ENCODE peak calls at places on chromosomes 1 and 21, in four cellular contexts. M is GM12878, K is K562, T is HepG2. A is an unnamed sample.

GRCh38 chr1:100989306-100990077 is 36.1 kb downstream of the DPH5 start:
- DNase-seq in T (no peak), K (no peak), M (no peak), A (no peak)

GRCh38 chr21:38769253-38769780 is 36.4 kb upstream of the ETS2 start:
- DNase-seq in T (no peak), M (no peak), K (no peak), A (no peak)

GRCh38 chr1:95650631-95651030 is 416.6 kb downstream of the RWDD3 start:
- DNase-seq in K (no peak), M (no peak), T (no peak), A (peak; percentile 2)

GRCh38 chr1:5971471-5972197 is 20.6 kb downstream of the NPHP4 start:
- DNase-seq in T (no peak), M (no peak), K (no peak), A (no peak)

GRCh38 chr1:53413175-53414001 is 45.8 kb upstream of the DMRTB1 start:
- DNase-seq in T (peak; percentile 16), K (no peak), M (peak; percentile 60), A (no peak)

GRCh38 chr1:32703479-32704291 is 1.1 kb upstream of the SYNC start:
- DNase-seq in T (no peak), M (no peak), K (no peak), A (no peak)

GRCh38 chr21:45618287-45618686 is 25.2 kb upstream of the PCBP3 start:
- DNase-seq in T (no peak), M (no peak), K (no peak), A (no peak)

GRCh38 chr21:45309069-45309521 is 21.4 kb upstream of the POFUT2 start:
- DNase-seq in M (no peak), K (peak; percentile 82), T (peak; percentile 69), A (peak; percentile 95)

GRCh38 chr1:85692730-85693314 is 15.4 kb downstream of the ZNHIT6 start:
- DNase-seq in T (peak; percentile 37), K (no peak), M (no peak), A (no peak)

GRCh38 chr1:244049969-244050834 is 881 bp upstream of the ZBTB18 start:
- DNase-seq in T (no peak), K (no peak), M (no peak), A (no peak)

GRCh38 chr1:12180315-12180714 is 13.5 kb downstream of the TNFRSF1B start:
- DNase-seq in M (no peak), K (no peak), T (no peak), A (no peak)

GRCh38 chr1:153260980-153261792 is 1.7 kb downstream of the LORICRIN start:
- DNase-seq in K (peak; percentile 12), T (no peak), M (no peak), A (no peak)

GRCh38 chr1:11838349-11839272 is 9.0 kb downstream of the NPPA start:
- DNase-seq in T (peak; percentile 47), K (peak; percentile 92), M (peak; percentile 2), A (peak; percentile 91)

GRCh38 chr1:26772687-26773086 is 15.1 kb upstream of the PIGV start:
- DNase-seq in T (no peak), M (no peak), K (no peak), A (no peak)

GRCh38 chr1:42146916-42147320 is 6.3 kb upstream of the GUCA2B start:
- DNase-seq in M (no peak), T (peak; percentile 76), K (peak; percentile 76), A (peak; percentile 62)

GRCh38 chr1:176801553-176802020 is 338.6 kb downstream of the PAPPA2 start:
- DNase-seq in K (no peak), T (no peak), M (no peak), A (no peak)

GRCh38 chr1:40855513-40855912 is 6.7 kb downstream of the CITED4 start:
- DNase-seq in M (no peak), T (peak; percentile 22), K (no peak), A (no peak)

GRCh38 chr1:3820316-3820715 is 24.0 kb upstream of the LRRC47 start:
- DNase-seq in T (no peak), K (no peak), M (no peak), A (no peak)

GRCh38 chr21:31128234-31128633 is 90.0 kb upstream of the KRTAP19-8 start:
- DNase-seq in M (no peak), K (no peak), T (no peak), A (no peak)
- TF ChIP-seq BRCA1 in M (no peak), K (no peak), T (no peak), A (no peak)

GRCh38 chr1:16209847-16210407 is 2.5 kb downstream of the ARHGEF19 start:
- DNase-seq in T (no peak), M (no peak), K (no peak), A (no peak)

GRCh38 chr1:16210581-16210980 is 1.9 kb downstream of the ARHGEF19 start:
- DNase-seq in T (no peak), K (no peak), M (no peak), A (no peak)

GRCh38 chr1:16213013-16213412 is 561 bp upstream of the ARHGEF19 start:
- DNase-seq in K (no peak), T (no peak), M (no peak), A (no peak)

GRCh38 chr1:16211824-16212223 is 628 bp downstream of the ARHGEF19 start:
- DNase-seq in K (no peak), M (no peak), T (no peak), A (no peak)

GRCh38 chr1:16212251-16212961 is at the start of gene ARHGEF19:
- DNase-seq in K (no peak), M (no peak), T (no peak), A (peak; percentile 87)
- TF ChIP-seq EP300 in K (no peak), M (no peak), T (no peak), A (peak; percentile 83)

GRCh38 chr1:30244801-30245200 is 478.6 kb downstream of the MATN1 start:
- DNase-seq in M (no peak), K (no peak), T (no peak), A (no peak)
- H3K27me3 ChIP-seq in M (no peaks in the 10 kb centered on the region), K (peaks cover 27% of the 10 kb centered on the region), T (peaks cover 5% of the 10 kb centered on the region), A (no peaks in the 10 kb centered on the region)

DNA sequence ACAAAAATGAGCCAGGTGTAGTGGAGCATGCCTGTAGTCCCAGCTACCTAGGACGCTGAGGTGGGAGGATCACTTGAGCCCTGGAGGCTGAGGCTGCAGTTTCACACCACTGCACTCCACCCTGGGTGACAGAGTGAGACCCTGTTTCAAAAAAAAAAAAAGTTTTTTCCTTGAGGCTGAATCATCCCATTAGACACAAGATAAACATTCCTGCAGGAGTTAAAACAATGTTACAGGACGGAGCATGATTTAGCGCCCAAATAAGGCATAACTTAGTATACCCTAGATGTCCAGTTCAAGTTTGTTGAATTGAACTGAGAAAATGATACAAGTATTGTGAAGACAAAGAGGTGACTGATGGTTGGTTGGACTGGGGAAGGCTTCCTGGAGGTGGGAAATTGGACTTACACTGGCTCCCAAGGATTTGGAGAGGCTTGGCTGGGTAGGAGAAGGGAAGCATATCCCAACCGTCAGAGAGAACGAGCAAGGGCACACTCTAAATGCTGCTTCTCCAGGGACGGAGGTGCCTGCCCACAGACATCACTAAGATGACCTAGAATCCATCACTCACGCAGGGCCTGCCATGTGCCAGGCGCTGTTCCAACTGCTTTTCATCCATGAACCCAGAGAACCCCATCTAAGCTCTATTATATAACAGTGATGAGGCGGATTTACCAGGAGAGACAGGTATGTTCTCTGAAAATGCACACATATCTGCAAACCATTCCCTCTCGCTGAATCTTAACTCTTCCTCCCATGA is 610.6 kb downstream of the KIF26B start:
- DNase-seq in M (no peak), T (peak; percentile 3), K (no peak), A (no peak)
- TF ChIP-seq BRCA1 in M (no peak), T (no peak), K (no peak), A (no peak)

DNA sequence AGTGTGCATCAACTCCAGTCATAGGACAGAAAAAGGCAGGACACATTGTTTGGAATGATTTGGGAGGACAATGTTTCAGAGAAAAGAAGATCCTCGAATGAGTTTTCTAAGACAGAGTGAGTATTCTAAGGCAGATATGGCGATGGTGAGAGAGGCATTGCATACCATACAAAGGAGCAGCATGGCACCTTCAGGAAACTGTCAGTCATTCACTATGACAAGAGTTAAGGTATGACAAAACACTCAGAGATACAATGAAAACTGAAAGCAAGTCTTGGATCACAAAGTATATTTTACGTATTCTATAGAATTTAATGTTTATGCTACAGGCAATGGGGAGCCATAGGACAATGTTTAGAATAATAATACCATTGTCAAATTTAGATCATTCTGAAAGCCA is 337.4 kb upstream of the LYPLAL1 start:
- DNase-seq in K (no peak), T (no peak), M (no peak), A (no peak)
- TF ChIP-seq EP300 in K (no peak), T (no peak), M (no peak), A (no peak)

GRCh38 chr1:156616463-156616862 is 2.8 kb upstream of the HAPLN2 start:
- DNase-seq in T (peak; percentile 81), K (peak; percentile 91), M (no peak), A (no peak)

GRCh38 chr1:156619582-156619955 is 354 bp downstream of the HAPLN2 start:
- DNase-seq in K (no peak), T (no peak), M (no peak), A (no peak)

GRCh38 chr1:156615946-156616345 is 3.3 kb upstream of the HAPLN2 start:
- DNase-seq in K (peak; percentile 12), T (no peak), M (no peak), A (no peak)

GRCh38 chr1:156622581-156623297 is 3.5 kb downstream of the HAPLN2 start:
- DNase-seq in T (no peak), K (no peak), M (no peak), A (no peak)

GRCh38 chr1:156618853-156619581 is at the start of gene HAPLN2:
- DNase-seq in K (peak; percentile 40), T (peak; percentile 38), M (no peak), A (no peak)
- H3K27me3 ChIP-seq in K (no peaks in the 10 kb centered on the region), T (peaks cover 34% of the 10 kb centered on the region), M (peaks cover 10% of the 10 kb centered on the region), A (peaks cover 14% of the 10 kb centered on the region)

GRCh38 chr21:32574946-32575925 is 10.1 kb downstream of the TCP10L start:
- DNase-seq in M (no peak), K (no peak), T (no peak), A (no peak)

GRCh38 chr21:32570456-32570855 is 14.9 kb downstream of the TCP10L start:
- DNase-seq in T (no peak), M (no peak), K (no peak), A (no peak)

GRCh38 chr21:32576011-32576410 is 9.3 kb downstream of the TCP10L start:
- DNase-seq in K (no peak), T (no peak), M (no peak), A (no peak)

GRCh38 chr21:32569261-32570230 is 15.8 kb downstream of the TCP10L start:
- DNase-seq in M (peak; percentile 13), K (peak; percentile 77), T (peak; percentile 77), A (peak; percentile 50)

DNA sequence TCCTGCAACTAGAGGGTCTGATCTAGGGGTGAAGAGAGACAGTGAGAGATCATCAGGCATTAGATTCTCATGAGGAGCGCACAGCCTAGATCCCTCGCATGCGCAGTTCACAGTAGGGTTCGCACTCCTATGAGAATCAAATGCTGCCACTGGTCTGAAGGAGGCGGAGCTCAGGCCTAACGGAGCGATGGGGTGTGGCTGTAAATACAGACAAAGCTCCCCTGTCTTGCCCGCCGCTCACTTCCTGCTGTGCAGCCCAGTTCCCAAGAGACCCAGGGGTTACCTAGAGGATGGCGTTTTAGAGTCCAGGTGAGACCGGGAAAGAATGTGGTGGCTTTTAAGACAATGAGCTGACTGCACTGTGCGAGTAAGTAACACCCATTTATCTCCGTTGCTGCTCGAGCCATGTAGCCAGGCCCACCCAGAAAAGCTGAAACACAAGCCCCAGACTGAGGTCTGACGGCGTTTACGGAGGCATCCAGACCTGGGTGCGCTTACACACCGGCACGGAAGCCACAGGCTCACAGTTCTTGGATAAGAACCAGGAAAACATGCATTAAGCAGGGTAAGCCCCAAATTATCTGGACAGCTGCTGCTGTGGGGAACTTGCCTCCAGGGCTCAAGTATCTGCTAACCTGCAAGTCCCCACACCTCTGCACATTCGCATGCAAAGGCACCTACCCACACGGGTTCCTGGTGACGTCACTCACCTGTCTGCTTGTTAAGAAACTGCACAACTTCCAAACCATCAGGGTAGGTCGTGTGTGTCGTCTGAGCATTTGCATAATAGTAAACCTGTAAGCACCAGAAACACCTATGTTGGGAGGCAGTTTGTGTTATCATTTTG is 12.5 kb downstream of the TCP10L start:
- DNase-seq in K (peak; percentile 42), M (no peak), T (peak; percentile 71), A (no peak)
- TF ChIP-seq BRCA1 in K (no peak), M (no peak), T (no peak), A (no peak)